ENCODE peak calls at places on chromosomes 12 and 14, in ten cellular contexts. K, O, T, U, X, W, A, Y, F and J are unnamed samples.

GRCh38 chr12:50200507-50201273 is 33.5 kb upstream of the CERS5 start:
- DNase-seq in K (no peak), O (no peak), T (no peak), U (peak), X (no peak), W (no peak), A (no peak), Y (no peak), F (no peak), J (no peak)

GRCh38 chr14:64278458-64278857 is 15.7 kb downstream of the ESR2 start:
- DNase-seq in K (peak), O (no peak), T (no peak), U (no peak), X (no peak), W (no peak), A (no peak), Y (no peak), F (no peak), J (no peak)

GRCh38 chr14:30354439-30354838 is 204.5 kb upstream of the G2E3 start:
- DNase-seq in K (no peak), O (no peak), T (no peak), U (no peak), X (no peak), W (no peak), A (no peak), Y (no peak), F (no peak), J (no peak)

GRCh38 chr12:112822056-112822455 is 30.5 kb downstream of the RPH3A start:
- DNase-seq in K (peak), O (no peak), T (no peak), U (no peak), X (no peak), W (no peak), A (no peak), Y (no peak), F (no peak), J (no peak)

GRCh38 chr14:70378687-70379086 is 19.2 kb upstream of the COX16 start:
- DNase-seq in K (no peak), O (no peak), T (no peak), U (no peak), X (no peak), W (no peak), A (no peak), Y (no peak), F (no peak), J (no peak)

GRCh38 chr14:67417633-67418032 is 5.7 kb upstream of the PLEK2 start:
- DNase-seq in K (no peak), O (no peak), T (no peak), U (no peak), X (no peak), W (no peak), A (no peak), Y (no peak), F (no peak), J (no peak)

GRCh38 chr14:65370890-65371289 is 41.6 kb upstream of the FUT8 start:
- DNase-seq in K (peak), O (no peak), T (no peak), U (no peak), X (no peak), W (no peak), A (no peak), Y (no peak), F (no peak), J (no peak)

GRCh38 chr12:34405286-34406227 is 383.3 kb downstream of the ALG10 start:
- DNase-seq in K (no peak), O (no peak), T (peak), U (no peak), X (peak), W (peak), A (no peak), Y (peak), F (no peak), J (no peak)

GRCh38 chr14:22555573-22556011 is 33.4 kb downstream of the DAD1 start:
- DNase-seq in K (no peak), O (peak), T (no peak), U (no peak), X (no peak), W (no peak), A (no peak), Y (no peak), F (no peak), J (no peak)

GRCh38 chr14:70567791-70568190 is 32.7 kb downstream of the MED6 start:
- DNase-seq in K (peak), O (peak), T (no peak), U (peak), X (no peak), W (no peak), A (peak), Y (peak), F (no peak), J (no peak)

GRCh38 chr12:7923241-7924236 is 12.4 kb downstream of the SLC2A3 start:
- DNase-seq in K (no peak), O (no peak), T (no peak), U (no peak), X (no peak), W (no peak), A (no peak), Y (no peak), F (no peak), J (no peak)

GRCh38 chr12:109191621-109192250 is 75.3 kb downstream of the ACACB start:
- DNase-seq in K (no peak), O (no peak), T (no peak), U (no peak), X (no peak), W (no peak), A (no peak), Y (no peak), F (no peak), J (no peak)

GRCh38 chr12:685388-685787 is 22.1 kb upstream of the NINJ2 start:
- DNase-seq in K (no peak), O (peak), T (peak), U (no peak), X (no peak), W (no peak), A (no peak), Y (no peak), F (no peak), J (no peak)

GRCh38 chr14:93232159-93232558 is 25.1 kb downstream of the UBR7 start:
- DNase-seq in K (no peak), O (no peak), T (no peak), U (no peak), X (no peak), W (no peak), A (no peak), Y (no peak), F (no peak), J (no peak)

GRCh38 chr12:115377230-115377629 is 693.3 kb upstream of the TBX3 start:
- DNase-seq in K (no peak), O (no peak), T (no peak), U (no peak), X (no peak), W (no peak), A (no peak), Y (no peak), F (no peak), J (no peak)

GRCh38 chr14:76191297-76191696 is 39.6 kb downstream of the GPATCH2L start:
- DNase-seq in K (no peak), O (peak), T (no peak), U (no peak), X (peak), W (peak), A (no peak), Y (no peak), F (no peak), J (no peak)

GRCh38 chr12:20376984-20377383 is 8.6 kb downstream of the PDE3A start:
- DNase-seq in K (no peak), O (peak), T (no peak), U (peak), X (no peak), W (no peak), A (peak), Y (no peak), F (no peak), J (no peak)

GRCh38 chr12:11133816-11134215 is 628 bp downstream of the TAS2R30 start:
- DNase-seq in K (no peak), O (no peak), T (no peak), U (no peak), X (no peak), W (no peak), A (no peak), Y (no peak), F (no peak), J (no peak)
- TF ChIP-seq CTCF in K (no peak), O (no peak), T (no peak), U (no peak), X (no peak), W (no peak), A (no peak), Y (no peak), F (no peak), J (no peak)

DNA sequence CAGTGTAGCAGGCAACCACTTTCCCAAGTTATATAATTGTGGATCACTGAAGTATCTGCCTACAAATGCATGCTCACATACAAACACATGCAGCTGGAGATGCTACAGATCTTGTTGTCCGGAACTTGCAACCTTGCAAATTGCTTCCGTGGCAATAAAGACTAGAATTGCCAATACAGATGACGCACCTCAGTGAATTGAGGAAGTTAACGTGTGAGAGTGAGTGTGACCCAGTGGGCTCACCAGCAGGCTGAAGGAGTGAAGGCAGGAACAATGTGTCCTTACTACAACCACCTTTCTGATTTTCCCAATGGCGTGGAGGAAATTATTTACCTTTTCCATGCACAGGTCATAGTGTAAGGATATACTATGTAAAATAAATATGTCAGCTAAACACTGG is 89.4 kb upstream of the GRIP1 start:
- DNase-seq in K (no peak), O (peak), T (no peak), U (no peak), X (no peak), W (no peak), A (no peak), Y (no peak), F (no peak), J (no peak)
- TF ChIP-seq CTCF in K (no peak), O (no peak), T (no peak), U (no peak), X (no peak), W (no peak), A (no peak), Y (no peak), F (no peak), J (no peak)

DNA sequence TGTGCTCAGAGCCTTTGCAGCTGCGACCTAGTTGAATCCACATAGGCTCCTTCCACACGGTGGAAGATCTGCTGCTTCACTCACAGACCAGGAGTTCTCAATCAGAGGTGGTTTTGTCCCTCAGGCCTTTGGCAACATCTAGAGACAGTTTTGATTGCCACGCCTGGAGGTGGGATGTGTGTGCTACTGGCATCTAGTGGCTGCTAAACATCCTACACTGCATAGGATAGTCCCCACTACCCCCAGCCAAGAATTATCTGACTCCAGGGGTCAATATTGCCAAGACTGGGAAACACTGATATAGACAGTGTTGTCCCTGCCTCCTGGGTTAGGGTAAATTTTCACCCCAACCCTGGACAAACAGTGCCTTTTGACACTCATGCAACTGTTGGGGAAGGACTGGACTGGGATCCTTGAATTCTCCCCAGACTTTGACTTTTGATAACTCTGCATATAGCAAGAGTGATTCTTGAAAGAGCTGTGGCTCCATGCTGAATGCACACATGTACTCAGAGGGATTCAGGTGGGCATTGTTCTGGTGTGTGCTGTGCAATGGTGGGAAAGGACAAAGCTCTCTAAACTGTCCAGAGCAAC is 39.8 kb downstream of the BAZ2A start:
- DNase-seq in K (peak), O (peak), T (no peak), U (peak), X (no peak), W (peak), A (no peak), Y (no peak), F (no peak), J (no peak)
- TF ChIP-seq CTCF in K (peak), O (peak), T (peak), U (peak), X (no peak), W (no peak), A (peak), Y (peak), F (no peak), J (peak)

GRCh38 chr14:25026476-25027137 is 23.3 kb downstream of the STXBP6 start:
- DNase-seq in K (no peak), O (no peak), T (no peak), U (no peak), X (no peak), W (no peak), A (no peak), Y (no peak), F (no peak), J (no peak)
- TF ChIP-seq CTCF in K (no peak), O (no peak), T (no peak), U (no peak), X (no peak), W (no peak), A (no peak), Y (no peak), F (no peak), J (no peak)

GRCh38 chr12:123801573-123802178 is 39.6 kb downstream of the DNAH10 start:
- DNase-seq in K (peak), O (peak), T (no peak), U (peak), X (no peak), W (no peak), A (no peak), Y (no peak), F (no peak), J (no peak)
- TF ChIP-seq CTCF in K (peak), O (peak), T (no peak), U (peak), X (no peak), W (no peak), A (no peak), Y (peak), F (no peak), J (peak)

GRCh38 chr12:92537235-92537960 is 165.4 kb upstream of the PLEKHG7 start:
- DNase-seq in K (peak), O (no peak), T (no peak), U (no peak), X (no peak), W (no peak), A (no peak), Y (no peak), F (no peak), J (no peak)

GRCh38 chr12:92543359-92543758 is 159.4 kb upstream of the PLEKHG7 start:
- DNase-seq in K (no peak), O (no peak), T (no peak), U (no peak), X (no peak), W (no peak), A (no peak), Y (no peak), F (no peak), J (no peak)

GRCh38 chr12:92538970-92539749 is 163.6 kb upstream of the PLEKHG7 start:
- DNase-seq in K (no peak), O (peak), T (no peak), U (peak), X (no peak), W (no peak), A (peak), Y (no peak), F (no peak), J (no peak)

GRCh38 chr12:92541024-92541423 is 161.8 kb upstream of the PLEKHG7 start:
- DNase-seq in K (no peak), O (no peak), T (no peak), U (no peak), X (no peak), W (no peak), A (no peak), Y (no peak), F (no peak), J (no peak)

GRCh38 chr12:92539966-92540791 is 162.6 kb upstream of the PLEKHG7 start:
- DNase-seq in K (peak), O (peak), T (peak), U (no peak), X (no peak), W (no peak), A (no peak), Y (no peak), F (no peak), J (no peak)
- TF ChIP-seq CTCF in K (no peak), O (no peak), T (no peak), U (no peak), X (no peak), W (no peak), A (no peak), Y (no peak), F (no peak), J (no peak)

DNA sequence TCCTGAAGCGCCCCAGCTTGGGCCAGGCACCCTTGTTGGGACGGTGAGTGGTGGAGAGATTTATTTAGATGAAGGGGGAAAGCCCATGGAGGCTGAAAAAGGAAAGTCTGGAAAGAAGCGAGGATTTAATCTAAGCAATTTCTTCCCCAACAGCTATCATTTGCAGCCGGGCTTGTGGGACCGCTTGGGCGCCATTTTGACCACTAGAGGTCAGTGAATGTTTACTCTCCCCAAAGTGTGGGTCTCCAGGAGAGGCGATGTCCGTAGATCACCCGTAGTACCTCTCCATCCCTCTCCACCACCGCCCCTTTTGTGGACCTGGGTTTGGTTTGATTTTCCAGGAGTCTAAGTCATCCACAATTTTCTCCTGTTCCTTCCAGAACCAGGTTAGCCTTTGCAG is 91.2 kb upstream of the PARP11 start:
- DNase-seq in K (peak), O (no peak), T (no peak), U (no peak), X (no peak), W (no peak), A (no peak), Y (no peak), F (no peak), J (no peak)
- TF ChIP-seq CTCF in K (peak), O (peak), T (no peak), U (peak), X (no peak), W (no peak), A (peak), Y (peak), F (no peak), J (peak)

GRCh38 chr14:47040490-47040889 is 388.9 kb upstream of the RPL10L start:
- DNase-seq in K (peak), O (no peak), T (no peak), U (no peak), X (no peak), W (no peak), A (no peak), Y (no peak), F (no peak), J (no peak)
- TF ChIP-seq CTCF in K (peak), O (peak), T (no peak), U (no peak), X (no peak), W (no peak), A (no peak), Y (peak), F (no peak), J (no peak)

GRCh38 chr12:121981456-121981855 is 40.2 kb upstream of the BCL7A start:
- DNase-seq in K (no peak), O (no peak), T (no peak), U (no peak), X (no peak), W (no peak), A (no peak), Y (no peak), F (no peak), J (no peak)
- TF ChIP-seq CTCF in K (no peak), O (no peak), T (no peak), U (no peak), X (no peak), W (no peak), A (no peak), Y (no peak), F (no peak), J (no peak)